ENCODE peak calls at places on chromosomes 7 and 10, in four cellular contexts. H is WTC11, M is HTR-8/SVneo, L is Kasumi-1. C is an unnamed sample.

GRCh38 chr7:45708046-45708950 is 134.1 kb downstream of the ADCY1 start:
- DNase-seq in M (no peak), H (peak; percentile 1), L (no peak), C (no peak)

GRCh38 chr10:49330127-49330665 is 31.2 kb downstream of the C10orf71 start:
- DNase-seq in L (no peak), H (no peak), M (no peak), C (no peak)

GRCh38 chr10:102434251-102434913 is 2.0 kb upstream of the CUEDC2 start:
- DNase-seq in L (peak; percentile 81), M (peak; percentile 40), H (no peak), C (no peak)

GRCh38 chr10:133225707-133226191 is 4.3 kb upstream of the UTF1 start:
- DNase-seq in L (no peak), H (no peak), M (no peak), C (no peak)

GRCh38 chr7:101942603-101943210 is 125.3 kb downstream of the CUX1 start:
- DNase-seq in M (no peak), H (no peak), L (no peak), C (no peak)

GRCh38 chr10:71801357-71801756 is 28.0 kb upstream of the VSIR start:
- DNase-seq in H (no peak), L (peak; percentile 62), M (no peak), C (peak; percentile 81)

GRCh38 chr7:50693475-50693874 is 89.2 kb downstream of the GRB10 start:
- DNase-seq in M (no peak), H (no peak), L (no peak), C (no peak)

GRCh38 chr7:41006591-41006990 is 696.3 kb downstream of the INHBA start:
- DNase-seq in H (no peak), M (no peak), L (no peak), C (no peak)

GRCh38 chr10:72310241-72310633 is 36.5 kb downstream of the DDIT4 start:
- DNase-seq in H (no peak), M (no peak), L (no peak), C (no peak)